ENCODE peak calls at places on chromosomes 6 and 20, in four cellular contexts. O is activated CD8-positive, alpha-beta memory T cell treated with anti-CD3 and anti-CD28 coated beads, Interleukin-2, amount 50 U/mL, for 4 hours; H is mesendoderm; K is PC-9. E is an unnamed sample.
A peak's percentile ranks its signal among the peaks of the same experiment; 100 is the strongest.

GRCh38 chr20:33554914-33555420 is 65.1 kb downstream of the CBFA2T2 start:
- DNase-seq in O (peak; percentile 16), H (peak; percentile 48), K (peak; percentile 11), E (peak; percentile 83)

GRCh38 chr6:107972413-107973096 is 14.5 kb upstream of the SEC63 start:
- DNase-seq in O (no peak), H (peak; percentile 85), K (no peak), E (no peak)

GRCh38 chr20:62197801-62198200 is 15.0 kb downstream of the MTG2 start:
- DNase-seq in O (no peak), H (no peak), K (no peak), E (no peak)

GRCh38 chr20:10581823-10582222 is 92.0 kb downstream of the JAG1 start:
- DNase-seq in O (no peak), H (peak; percentile 23), K (no peak), E (no peak)

GRCh38 chr20:45827030-45827652 is at the start of gene TNNC2:
- DNase-seq in O (no peak), H (no peak), K (no peak), E (no peak)

GRCh38 chr20:20367681-20368413 is at the start of gene INSM1:
- DNase-seq in O (no peak), H (peak; percentile 40), K (no peak), E (no peak)

GRCh38 chr20:41367956-41368355 is 1.3 kb upstream of the EMILIN3 start:
- DNase-seq in O (no peak), H (no peak), K (no peak), E (no peak)

GRCh38 chr6:150184850-150185480 is 42.1 kb downstream of the PPP1R14C start:
- DNase-seq in O (no peak), H (no peak), K (no peak), E (no peak)

GRCh38 chr20:33209789-33210188 is 7.4 kb upstream of the BPIFA3 start:
- DNase-seq in O (peak; percentile 25), H (peak; percentile 90), K (peak; percentile 57), E (peak; percentile 41)

GRCh38 chr20:20226554-20226953 is 141.3 kb upstream of the INSM1 start:
- DNase-seq in O (no peak), H (no peak), K (no peak), E (no peak)

GRCh38 chr6:51559059-51559458 is 528.4 kb downstream of the PKHD1 start:
- DNase-seq in O (no peak), H (peak; percentile 36), K (no peak), E (no peak)

GRCh38 chr6:127212376-127212775 is 54.3 kb upstream of the RNF146 start:
- DNase-seq in O (no peak), H (no peak), K (no peak), E (no peak)

GRCh38 chr20:63071541-63072181 is 64.9 kb upstream of the BHLHE23 start:
- DNase-seq in O (no peak), H (peak; percentile 84), K (no peak), E (peak; percentile 12)